ENCODE peak calls at places on chromosomes 3 and 15, in four cellular contexts. O, Z, V and M are unnamed samples.

GRCh38 chr3:123642182-123642956 is 57.5 kb upstream of the HACD2 start:
- DNase-seq in O (peak), Z (peak), V (peak), M (peak)

GRCh38 chr15:101052681-101053121 is 133.5 kb downstream of the LRRK1 start:
- DNase-seq in O (peak), Z (no peak), V (no peak), M (no peak)

GRCh38 chr15:83108266-83109219 is 1.1 kb downstream of the TM6SF1 start:
- DNase-seq in O (peak), Z (no peak), V (peak), M (no peak)

GRCh38 chr15:66838671-66839239 is 136.7 kb downstream of the SMAD6 start:
- DNase-seq in O (no peak), Z (no peak), V (peak), M (no peak)

GRCh38 chr3:109284071-109284470 is 32.2 kb downstream of the DPPA2 start:
- DNase-seq in O (no peak), Z (no peak), V (no peak), M (no peak)

GRCh38 chr3:29281265-29282228 is 676 bp downstream of the RBMS3 start:
- DNase-seq in O (no peak), Z (peak), V (peak), M (no peak)

GRCh38 chr3:141335531-141336042 is 32.7 kb upstream of the ZBTB38 start:
- DNase-seq in O (no peak), Z (no peak), V (peak), M (no peak)

GRCh38 chr15:52551762-52552161 is 17.1 kb downstream of the ARPP19 start:
- DNase-seq in O (no peak), Z (no peak), V (no peak), M (no peak)

GRCh38 chr15:74794248-74794969 is 12.5 kb downstream of the CSK start:
- DNase-seq in O (no peak), Z (no peak), V (no peak), M (no peak)

GRCh38 chr3:119628390-119628789 is 30.7 kb downstream of the PLA1A start:
- DNase-seq in O (no peak), Z (no peak), V (no peak), M (no peak)

GRCh38 chr3:71117572-71118247 is 465.8 kb downstream of the FOXP1 start:
- DNase-seq in O (no peak), Z (no peak), V (peak), M (no peak)

GRCh38 chr3:140753865-140754754 is 76.2 kb downstream of the TRIM42 start:
- DNase-seq in O (no peak), Z (peak), V (no peak), M (no peak)

GRCh38 chr3:41808152-41808551 is 153.8 kb downstream of the ULK4 start:
- DNase-seq in O (no peak), Z (no peak), V (peak), M (peak)

GRCh38 chr3:53789459-53789858 is 56.8 kb downstream of the CHDH start:
- DNase-seq in O (no peak), Z (no peak), V (no peak), M (no peak)

GRCh38 chr15:79290642-79291275 is 8.2 kb downstream of the ANKRD34C start:
- DNase-seq in O (no peak), Z (no peak), V (no peak), M (no peak)

GRCh38 chr15:75156306-75157215 is 45.1 kb upstream of the C15orf39 start:
- DNase-seq in O (no peak), Z (no peak), V (no peak), M (no peak)

GRCh38 chr3:193960485-193961172 is 175.3 kb upstream of the HES1 start:
- DNase-seq in O (no peak), Z (no peak), V (no peak), M (no peak)

GRCh38 chr3:39292961-39293360 is 13.1 kb upstream of the CX3CR1 start:
- DNase-seq in O (no peak), Z (no peak), V (no peak), M (no peak)

GRCh38 chr3:193400304-193400703 is 21.8 kb upstream of the ATP13A5 start:
- DNase-seq in O (no peak), Z (no peak), V (no peak), M (no peak)

GRCh38 chr15:57421540-57421939 is 45.2 kb downstream of the CGNL1 start:
- DNase-seq in O (no peak), Z (no peak), V (no peak), M (no peak)

GRCh38 chr3:100957407-100958100 is 35.7 kb downstream of the ABI3BP start:
- DNase-seq in O (no peak), Z (no peak), V (peak), M (no peak)

GRCh38 chr3:18349197-18349798 is 75.8 kb downstream of the SATB1 start:
- DNase-seq in O (no peak), Z (no peak), V (no peak), M (no peak)

GRCh38 chr3:134643150-134643675 is 7.6 kb downstream of the KY start:
- DNase-seq in O (peak), Z (no peak), V (no peak), M (no peak)

GRCh38 chr3:134642445-134643149 is 8.2 kb downstream of the KY start:
- DNase-seq in O (peak), Z (no peak), V (no peak), M (no peak)

GRCh38 chr3:134641671-134642300 is 9.0 kb downstream of the KY start:
- DNase-seq in O (peak), Z (no peak), V (no peak), M (no peak)

GRCh38 chr3:134640378-134640777 is 10.4 kb downstream of the KY start:
- DNase-seq in O (no peak), Z (no peak), V (no peak), M (no peak)

DNA sequence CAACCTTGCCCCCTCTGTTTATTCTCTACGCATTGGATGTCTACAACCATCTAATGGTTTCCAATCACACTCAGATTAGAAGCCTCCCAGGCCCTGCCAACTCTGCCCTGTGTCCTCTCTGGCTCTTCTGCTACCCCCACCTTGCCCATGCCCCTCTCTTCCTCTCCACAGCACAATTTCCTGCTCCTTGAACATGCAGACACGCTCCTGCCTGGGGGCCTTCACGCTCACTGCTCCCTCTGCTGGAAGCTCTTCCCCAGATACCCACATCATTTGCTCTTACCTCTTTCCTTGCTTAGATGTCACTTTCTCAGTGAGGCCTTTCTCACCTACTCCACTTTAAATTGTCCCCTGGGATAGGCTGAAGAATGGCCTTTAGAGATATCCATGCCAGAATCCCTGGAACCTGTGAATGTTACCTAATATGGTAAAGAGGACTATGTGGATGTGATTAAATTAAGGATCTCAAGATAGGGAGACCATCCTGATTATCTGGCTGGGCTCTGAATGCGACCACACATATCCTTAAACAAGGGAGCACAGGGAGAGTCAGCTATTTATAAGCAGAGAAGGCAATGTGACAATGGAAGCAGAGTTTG is 9.9 kb downstream of the KY start:
- DNase-seq in O (peak), Z (no peak), V (peak), M (no peak)
- TF ChIP-seq CTCF in O (peak), Z (peak), V (peak), M (peak)

GRCh38 chr3:192063570-192063969 is 602.6 kb downstream of the PYDC2 start:
- DNase-seq in O (no peak), Z (peak), V (peak), M (no peak)
- H3K4me3 ChIP-seq in O (no peak), Z (peak), V (no peak), M (no peak)

GRCh38 chr3:159340877-159341500 is 539.1 kb downstream of the MFSD1 start:
- DNase-seq in O (no peak), Z (no peak), V (peak), M (no peak)

GRCh38 chr3:159346504-159346903 is 544.6 kb downstream of the MFSD1 start:
- DNase-seq in O (no peak), Z (no peak), V (no peak), M (no peak)
- TF ChIP-seq CTCF in O (no peak), Z (no peak), V (no peak), M (no peak)

DNA sequence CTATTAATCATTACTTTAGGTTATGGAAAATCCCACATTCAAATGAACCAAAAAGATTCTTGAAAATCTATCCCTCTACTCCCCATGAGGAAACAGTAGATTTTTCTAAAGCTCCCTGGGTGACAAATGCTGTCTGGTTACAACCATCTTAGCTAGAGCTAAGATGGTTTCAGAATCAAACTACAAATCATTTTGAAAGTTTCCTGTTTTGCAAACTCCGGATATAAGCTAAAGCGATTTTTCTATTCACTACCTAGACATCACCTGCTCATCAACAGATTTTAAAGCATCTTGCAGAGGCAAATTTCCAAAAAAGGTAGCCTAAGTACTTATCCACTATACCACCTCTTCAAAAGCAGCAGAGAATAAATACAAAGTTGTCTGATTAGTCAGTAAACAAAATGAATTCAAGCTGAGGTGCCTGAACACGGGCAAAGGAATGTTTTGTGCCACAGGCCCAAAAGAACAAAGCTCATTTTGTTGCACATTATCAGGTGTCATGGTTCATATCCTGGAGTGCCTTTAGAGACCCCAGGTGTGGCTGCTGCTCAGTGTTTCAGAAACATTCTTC is 204.9 kb downstream of the TNIK start:
- DNase-seq in O (no peak), Z (peak), V (no peak), M (no peak)
- H3K4me3 ChIP-seq in O (no peak), Z (peak), V (no peak), M (no peak)

DNA sequence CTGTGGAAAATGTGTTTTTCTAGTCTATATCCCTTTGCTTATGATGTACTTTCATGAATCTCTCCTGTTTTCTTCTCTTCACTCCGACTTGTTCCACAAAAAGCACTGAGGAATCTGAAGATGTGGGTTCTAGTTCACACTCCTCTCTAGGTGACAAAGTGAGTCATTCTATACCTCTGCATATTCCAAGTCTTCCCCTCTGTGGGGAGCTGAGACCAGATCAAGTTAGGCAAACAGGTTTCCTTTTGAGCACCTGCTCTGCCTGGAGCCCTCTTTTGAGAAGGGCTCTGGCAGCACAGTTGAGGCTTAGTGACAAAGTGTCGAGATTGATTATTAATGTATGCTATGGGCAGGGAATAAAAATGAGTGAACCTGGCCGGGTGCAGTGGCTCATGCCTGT is 82.4 kb upstream of the VGLL4 start:
- DNase-seq in O (no peak), Z (no peak), V (no peak), M (no peak)
- TF ChIP-seq CTCF in O (no peak), Z (no peak), V (no peak), M (no peak)

GRCh38 chr3:13547591-13548371 is 1.1 kb upstream of the FBLN2 start:
- DNase-seq in O (no peak), Z (no peak), V (no peak), M (no peak)

GRCh38 chr3:13550791-13551360 is 2.0 kb downstream of the FBLN2 start:
- DNase-seq in O (no peak), Z (no peak), V (no peak), M (no peak)

GRCh38 chr3:13550257-13550693 is 1.4 kb downstream of the FBLN2 start:
- DNase-seq in O (no peak), Z (no peak), V (no peak), M (no peak)

GRCh38 chr3:13549513-13550256 is 760 bp downstream of the FBLN2 start:
- DNase-seq in O (no peak), Z (no peak), V (no peak), M (no peak)

DNA sequence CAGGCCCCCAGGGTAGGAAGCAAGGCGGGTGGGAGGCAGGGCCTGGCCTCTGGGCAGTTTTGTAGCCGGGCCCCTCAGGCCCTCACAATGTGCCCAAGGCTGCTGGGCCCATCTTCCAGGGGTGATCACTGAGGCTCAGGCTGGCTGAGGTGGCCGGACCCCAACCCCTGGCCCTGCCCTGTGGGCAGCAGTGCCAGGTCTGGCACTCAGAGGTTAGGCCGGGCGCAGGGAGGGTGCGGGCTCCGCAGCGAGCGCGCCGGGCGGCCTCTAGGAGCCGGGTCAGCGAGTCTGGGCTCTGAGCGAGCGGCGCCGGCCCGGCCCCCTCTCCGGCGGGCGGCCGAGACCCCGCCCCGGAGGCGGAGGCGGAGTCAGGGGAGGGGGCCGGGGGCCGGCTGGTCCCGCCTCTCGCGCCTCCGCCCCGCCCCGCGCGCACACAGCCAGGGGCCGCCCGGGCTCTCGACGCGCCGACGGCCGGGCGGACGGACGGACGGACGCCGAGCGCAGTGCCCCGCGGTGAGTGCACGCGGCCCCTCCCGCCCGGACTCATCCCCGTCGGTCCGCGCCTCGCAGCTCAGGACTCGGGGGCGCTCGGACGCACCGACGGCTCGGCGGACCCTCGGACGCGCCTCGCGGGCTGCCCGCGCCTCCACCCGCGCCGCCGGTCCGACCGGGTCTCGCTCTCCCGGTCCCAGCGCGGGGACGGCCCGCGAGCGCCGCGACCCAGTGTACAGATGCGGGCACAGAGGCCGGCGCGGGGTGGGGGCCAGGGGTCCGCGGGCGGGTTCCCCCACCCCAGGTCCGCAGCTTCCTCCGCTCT is at the start of gene FBLN2:
- DNase-seq in O (peak), Z (no peak), V (no peak), M (no peak)
- H3K4me3 ChIP-seq in O (peak), Z (no peak), V (peak), M (no peak)

GRCh38 chr15:78075490-78076230 is 1.9 kb downstream of the TBC1D2B start:
- DNase-seq in O (peak), Z (no peak), V (peak), M (no peak)

GRCh38 chr15:78076231-78077052 is 1.1 kb downstream of the TBC1D2B start:
- DNase-seq in O (no peak), Z (no peak), V (peak), M (no peak)

GRCh38 chr15:78077860-78078187 is 313 bp upstream of the TBC1D2B start:
- DNase-seq in O (no peak), Z (no peak), V (no peak), M (no peak)

GRCh38 chr15:78079296-78080087 is 2.0 kb upstream of the TBC1D2B start:
- DNase-seq in O (no peak), Z (no peak), V (no peak), M (no peak)

DNA sequence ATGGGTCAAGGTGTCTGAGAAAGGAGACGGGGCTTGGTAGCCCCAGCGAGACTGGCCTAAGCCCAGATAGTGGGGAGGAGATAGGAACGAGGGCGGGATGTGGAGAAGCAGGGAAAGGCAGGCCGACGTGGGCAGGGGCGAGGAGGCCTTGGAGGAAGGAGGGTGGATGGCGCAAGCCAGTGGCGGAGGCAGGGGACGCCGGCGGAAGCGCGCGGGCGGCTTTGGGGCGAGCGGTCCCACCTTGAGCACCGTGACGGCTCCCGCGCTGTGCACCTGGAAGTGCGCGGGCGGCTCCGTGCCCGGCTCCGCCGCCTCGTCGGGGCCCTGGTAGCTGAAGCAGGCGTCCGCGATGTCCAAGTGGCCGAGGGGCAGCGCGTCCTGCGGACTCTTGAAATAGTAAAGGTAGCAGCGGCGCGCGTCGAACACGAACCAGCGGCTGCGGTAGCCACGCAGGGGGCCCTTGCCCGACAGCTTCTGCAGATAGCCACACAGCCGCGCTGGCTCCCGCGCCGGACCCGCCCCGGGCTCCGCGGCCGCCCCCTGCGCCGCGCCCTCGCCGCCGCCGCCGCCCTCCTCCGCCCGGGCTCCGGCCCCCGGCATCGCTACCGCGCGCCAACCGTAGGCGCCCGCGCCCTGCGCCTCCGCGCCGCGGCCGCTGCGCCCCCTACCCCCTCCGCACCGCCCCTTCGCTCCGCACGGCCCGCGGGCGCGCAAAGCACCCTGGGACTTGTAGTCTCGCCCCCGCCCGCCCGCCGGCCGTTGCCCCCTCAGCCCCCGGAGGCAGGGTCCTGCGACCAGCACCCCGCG is at the start of gene TBC1D2B:
- DNase-seq in O (peak), Z (peak), V (peak), M (no peak)
- TF ChIP-seq CTCF in O (peak), Z (no peak), V (no peak), M (no peak)